ENCODE peak calls at places on chromosomes 3 and 15, in seven cellular contexts. One of them, this sample, is unnamed.

GRCh38 chr15:79090487-79091203 is at the start of gene RASGRF1:
- DNase-seq in stimulated activated CD4-positive, alpha-beta T cell treated with anti-CD3 and anti-CD28 coated beads, Interleukin-15, amount 100 ng/mL, for 1 hour: no peak
- DNase-seq in AG09309: no peak
- DNase-seq in GM13976: no peak
- DNase-seq in AG04449: no peak
- DNase-seq in GM23248: peak
- DNase-seq in CD8-positive, alpha-beta memory T cell: no peak
- DNase-seq in this sample: no peak

GRCh38 chr3:51702156-51702555 is 4.7 kb upstream of the GRM2 start:
- DNase-seq in CD8-positive, alpha-beta memory T cell: no peak
- DNase-seq in AG09309: no peak
- DNase-seq in GM23248: no peak
- DNase-seq in AG04449: no peak
- DNase-seq in stimulated activated CD4-positive, alpha-beta T cell treated with anti-CD3 and anti-CD28 coated beads, Interleukin-15, amount 100 ng/mL, for 1 hour: no peak
- DNase-seq in GM13976: no peak
- DNase-seq in this sample: no peak

GRCh38 chr15:78103406-78104118 is 11.2 kb downstream of the SH2D7 start:
- DNase-seq in stimulated activated CD4-positive, alpha-beta T cell treated with anti-CD3 and anti-CD28 coated beads, Interleukin-15, amount 100 ng/mL, for 1 hour: no peak
- DNase-seq in GM13976: peak
- DNase-seq in AG04449: no peak
- DNase-seq in GM23248: no peak
- DNase-seq in CD8-positive, alpha-beta memory T cell: peak
- DNase-seq in AG09309: no peak
- DNase-seq in this sample: no peak

GRCh38 chr3:172390792-172391191 is 57.5 kb downstream of the GHSR start:
- DNase-seq in GM13976: no peak
- DNase-seq in AG04449: no peak
- DNase-seq in stimulated activated CD4-positive, alpha-beta T cell treated with anti-CD3 and anti-CD28 coated beads, Interleukin-15, amount 100 ng/mL, for 1 hour: no peak
- DNase-seq in CD8-positive, alpha-beta memory T cell: no peak
- DNase-seq in AG09309: no peak
- DNase-seq in GM23248: no peak
- DNase-seq in this sample: no peak

GRCh38 chr3:23960649-23961048 is 15.6 kb downstream of the NR1D2 start:
- DNase-seq in GM23248: no peak
- DNase-seq in GM13976: no peak
- DNase-seq in AG04449: no peak
- DNase-seq in AG09309: no peak
- DNase-seq in stimulated activated CD4-positive, alpha-beta T cell treated with anti-CD3 and anti-CD28 coated beads, Interleukin-15, amount 100 ng/mL, for 1 hour: no peak
- DNase-seq in CD8-positive, alpha-beta memory T cell: no peak
- DNase-seq in this sample: no peak

GRCh38 chr3:31170932-31171670 is 276.6 kb upstream of the GADL1 start:
- DNase-seq in stimulated activated CD4-positive, alpha-beta T cell treated with anti-CD3 and anti-CD28 coated beads, Interleukin-15, amount 100 ng/mL, for 1 hour: no peak
- DNase-seq in GM13976: no peak
- DNase-seq in AG09309: peak
- DNase-seq in GM23248: peak
- DNase-seq in AG04449: peak
- DNase-seq in CD8-positive, alpha-beta memory T cell: no peak
- DNase-seq in this sample: peak

GRCh38 chr3:10375296-10376053 is 54.6 kb upstream of the SEC13 start:
- DNase-seq in GM13976: no peak
- DNase-seq in AG04449: no peak
- DNase-seq in GM23248: no peak
- DNase-seq in CD8-positive, alpha-beta memory T cell: no peak
- DNase-seq in AG09309: no peak
- DNase-seq in stimulated activated CD4-positive, alpha-beta T cell treated with anti-CD3 and anti-CD28 coated beads, Interleukin-15, amount 100 ng/mL, for 1 hour: no peak
- DNase-seq in this sample: no peak

GRCh38 chr15:29034151-29034550 is 148.4 kb downstream of the APBA2 start:
- DNase-seq in GM13976: no peak
- DNase-seq in AG09309: no peak
- DNase-seq in AG04449: no peak
- DNase-seq in GM23248: no peak
- DNase-seq in stimulated activated CD4-positive, alpha-beta T cell treated with anti-CD3 and anti-CD28 coated beads, Interleukin-15, amount 100 ng/mL, for 1 hour: no peak
- DNase-seq in CD8-positive, alpha-beta memory T cell: no peak
- DNase-seq in this sample: peak

GRCh38 chr3:8324727-8325126 is 176.9 kb upstream of the LMCD1 start:
- DNase-seq in AG09309: peak
- DNase-seq in GM13976: peak
- DNase-seq in GM23248: peak
- DNase-seq in CD8-positive, alpha-beta memory T cell: peak
- DNase-seq in stimulated activated CD4-positive, alpha-beta T cell treated with anti-CD3 and anti-CD28 coated beads, Interleukin-15, amount 100 ng/mL, for 1 hour: peak
- DNase-seq in AG04449: no peak
- DNase-seq in this sample: peak

GRCh38 chr3:135992072-135992471 is 26.5 kb downstream of the PPP2R3A start:
- DNase-seq in GM23248: peak
- DNase-seq in CD8-positive, alpha-beta memory T cell: no peak
- DNase-seq in AG09309: peak
- DNase-seq in stimulated activated CD4-positive, alpha-beta T cell treated with anti-CD3 and anti-CD28 coated beads, Interleukin-15, amount 100 ng/mL, for 1 hour: no peak
- DNase-seq in AG04449: peak
- DNase-seq in GM13976: no peak
- DNase-seq in this sample: peak

GRCh38 chr3:13579089-13579488 is 30.2 kb downstream of the FBLN2 start:
- DNase-seq in stimulated activated CD4-positive, alpha-beta T cell treated with anti-CD3 and anti-CD28 coated beads, Interleukin-15, amount 100 ng/mL, for 1 hour: no peak
- DNase-seq in GM23248: peak
- DNase-seq in CD8-positive, alpha-beta memory T cell: no peak
- DNase-seq in GM13976: no peak
- DNase-seq in AG04449: peak
- DNase-seq in AG09309: peak
- DNase-seq in this sample: peak

GRCh38 chr3:111577798-111578685 is 17.1 kb downstream of the ZBED2 start:
- DNase-seq in CD8-positive, alpha-beta memory T cell: no peak
- DNase-seq in stimulated activated CD4-positive, alpha-beta T cell treated with anti-CD3 and anti-CD28 coated beads, Interleukin-15, amount 100 ng/mL, for 1 hour: no peak
- DNase-seq in AG09309: peak
- DNase-seq in GM13976: peak
- DNase-seq in GM23248: peak
- DNase-seq in AG04449: peak
- DNase-seq in this sample: peak

GRCh38 chr15:67548862-67549651 is 6.6 kb downstream of the MAP2K5 start:
- DNase-seq in CD8-positive, alpha-beta memory T cell: no peak
- DNase-seq in GM13976: no peak
- DNase-seq in stimulated activated CD4-positive, alpha-beta T cell treated with anti-CD3 and anti-CD28 coated beads, Interleukin-15, amount 100 ng/mL, for 1 hour: no peak
- DNase-seq in AG04449: no peak
- DNase-seq in GM23248: peak
- DNase-seq in AG09309: no peak
- DNase-seq in this sample: no peak

GRCh38 chr3:4994144-4994730 is 15.0 kb downstream of the BHLHE40 start:
- DNase-seq in AG09309: no peak
- DNase-seq in GM23248: peak
- DNase-seq in stimulated activated CD4-positive, alpha-beta T cell treated with anti-CD3 and anti-CD28 coated beads, Interleukin-15, amount 100 ng/mL, for 1 hour: no peak
- DNase-seq in AG04449: no peak
- DNase-seq in CD8-positive, alpha-beta memory T cell: no peak
- DNase-seq in GM13976: no peak
- DNase-seq in this sample: peak

GRCh38 chr15:48965972-48966371 is 2.3 kb upstream of the SHC4 start:
- DNase-seq in AG09309: no peak
- DNase-seq in GM13976: peak
- DNase-seq in CD8-positive, alpha-beta memory T cell: no peak
- DNase-seq in stimulated activated CD4-positive, alpha-beta T cell treated with anti-CD3 and anti-CD28 coated beads, Interleukin-15, amount 100 ng/mL, for 1 hour: no peak
- DNase-seq in GM23248: peak
- DNase-seq in AG04449: no peak
- DNase-seq in this sample: peak

GRCh38 chr3:30493912-30494311 is 112.5 kb upstream of the TGFBR2 start:
- DNase-seq in GM23248: peak
- DNase-seq in GM13976: no peak
- DNase-seq in AG04449: no peak
- DNase-seq in stimulated activated CD4-positive, alpha-beta T cell treated with anti-CD3 and anti-CD28 coated beads, Interleukin-15, amount 100 ng/mL, for 1 hour: no peak
- DNase-seq in CD8-positive, alpha-beta memory T cell: no peak
- DNase-seq in AG09309: no peak
- DNase-seq in this sample: peak

GRCh38 chr3:154779571-154779970 is 300.5 kb upstream of the MME start:
- DNase-seq in GM13976: no peak
- DNase-seq in AG04449: peak
- DNase-seq in GM23248: peak
- DNase-seq in CD8-positive, alpha-beta memory T cell: no peak
- DNase-seq in AG09309: peak
- DNase-seq in stimulated activated CD4-positive, alpha-beta T cell treated with anti-CD3 and anti-CD28 coated beads, Interleukin-15, amount 100 ng/mL, for 1 hour: no peak
- DNase-seq in this sample: peak

GRCh38 chr3:63353383-63353782 is 75.3 kb downstream of the SYNPR start:
- DNase-seq in AG09309: no peak
- DNase-seq in GM23248: peak
- DNase-seq in AG04449: peak
- DNase-seq in CD8-positive, alpha-beta memory T cell: no peak
- DNase-seq in GM13976: no peak
- DNase-seq in stimulated activated CD4-positive, alpha-beta T cell treated with anti-CD3 and anti-CD28 coated beads, Interleukin-15, amount 100 ng/mL, for 1 hour: no peak
- DNase-seq in this sample: peak

GRCh38 chr3:155785662-155786295 is 20.3 kb downstream of the C3orf33 start:
- DNase-seq in stimulated activated CD4-positive, alpha-beta T cell treated with anti-CD3 and anti-CD28 coated beads, Interleukin-15, amount 100 ng/mL, for 1 hour: no peak
- DNase-seq in GM13976: no peak
- DNase-seq in AG09309: no peak
- DNase-seq in CD8-positive, alpha-beta memory T cell: no peak
- DNase-seq in GM23248: no peak
- DNase-seq in AG04449: no peak
- DNase-seq in this sample: no peak

GRCh38 chr3:109363634-109364033 is 26.3 kb upstream of the DPPA4 start:
- DNase-seq in CD8-positive, alpha-beta memory T cell: no peak
- DNase-seq in GM13976: no peak
- DNase-seq in stimulated activated CD4-positive, alpha-beta T cell treated with anti-CD3 and anti-CD28 coated beads, Interleukin-15, amount 100 ng/mL, for 1 hour: no peak
- DNase-seq in GM23248: no peak
- DNase-seq in AG04449: no peak
- DNase-seq in AG09309: no peak
- DNase-seq in this sample: no peak

GRCh38 chr3:160707187-160707789 is 30.3 kb downstream of the ARL14 start:
- DNase-seq in stimulated activated CD4-positive, alpha-beta T cell treated with anti-CD3 and anti-CD28 coated beads, Interleukin-15, amount 100 ng/mL, for 1 hour: no peak
- DNase-seq in AG04449: no peak
- DNase-seq in CD8-positive, alpha-beta memory T cell: no peak
- DNase-seq in GM13976: peak
- DNase-seq in AG09309: no peak
- DNase-seq in GM23248: peak
- DNase-seq in this sample: peak

GRCh38 chr15:80228959-80229610 is 22.9 kb downstream of the CTXND1 start:
- DNase-seq in AG09309: no peak
- DNase-seq in CD8-positive, alpha-beta memory T cell: no peak
- DNase-seq in GM23248: peak
- DNase-seq in GM13976: no peak
- DNase-seq in stimulated activated CD4-positive, alpha-beta T cell treated with anti-CD3 and anti-CD28 coated beads, Interleukin-15, amount 100 ng/mL, for 1 hour: no peak
- DNase-seq in AG04449: no peak
- DNase-seq in this sample: peak

GRCh38 chr3:73379465-73379864 is 245.3 kb downstream of the PDZRN3 start:
- DNase-seq in GM23248: peak
- DNase-seq in AG04449: no peak
- DNase-seq in AG09309: no peak
- DNase-seq in stimulated activated CD4-positive, alpha-beta T cell treated with anti-CD3 and anti-CD28 coated beads, Interleukin-15, amount 100 ng/mL, for 1 hour: no peak
- DNase-seq in GM13976: no peak
- DNase-seq in CD8-positive, alpha-beta memory T cell: no peak
- DNase-seq in this sample: no peak

GRCh38 chr15:35309886-35310285 is 224.8 kb upstream of the NANOGP8 start:
- DNase-seq in CD8-positive, alpha-beta memory T cell: no peak
- DNase-seq in AG04449: no peak
- DNase-seq in stimulated activated CD4-positive, alpha-beta T cell treated with anti-CD3 and anti-CD28 coated beads, Interleukin-15, amount 100 ng/mL, for 1 hour: no peak
- DNase-seq in GM23248: peak
- DNase-seq in AG09309: no peak
- DNase-seq in GM13976: no peak
- DNase-seq in this sample: peak

GRCh38 chr3:13025090-13025489 is 48.1 kb downstream of the IQSEC1 start:
- DNase-seq in CD8-positive, alpha-beta memory T cell: no peak
- DNase-seq in stimulated activated CD4-positive, alpha-beta T cell treated with anti-CD3 and anti-CD28 coated beads, Interleukin-15, amount 100 ng/mL, for 1 hour: no peak
- DNase-seq in AG09309: peak
- DNase-seq in AG04449: no peak
- DNase-seq in GM13976: no peak
- DNase-seq in GM23248: peak
- DNase-seq in this sample: peak

GRCh38 chr3:147410518-147411234 is 1.5 kb downstream of the ZIC1 start:
- DNase-seq in GM23248: peak
- DNase-seq in AG04449: no peak
- DNase-seq in AG09309: no peak
- DNase-seq in stimulated activated CD4-positive, alpha-beta T cell treated with anti-CD3 and anti-CD28 coated beads, Interleukin-15, amount 100 ng/mL, for 1 hour: no peak
- DNase-seq in CD8-positive, alpha-beta memory T cell: no peak
- DNase-seq in GM13976: no peak
- DNase-seq in this sample: peak

GRCh38 chr15:36254446-36254845 is 325.0 kb upstream of the CDIN1 start:
- DNase-seq in stimulated activated CD4-positive, alpha-beta T cell treated with anti-CD3 and anti-CD28 coated beads, Interleukin-15, amount 100 ng/mL, for 1 hour: no peak
- DNase-seq in AG09309: no peak
- DNase-seq in CD8-positive, alpha-beta memory T cell: no peak
- DNase-seq in GM13976: no peak
- DNase-seq in GM23248: no peak
- DNase-seq in AG04449: no peak
- DNase-seq in this sample: no peak

GRCh38 chr15:49902791-49903481 is 216.1 kb downstream of the ATP8B4 start:
- DNase-seq in CD8-positive, alpha-beta memory T cell: no peak
- DNase-seq in GM23248: peak
- DNase-seq in AG04449: no peak
- DNase-seq in GM13976: no peak
- DNase-seq in AG09309: peak
- DNase-seq in stimulated activated CD4-positive, alpha-beta T cell treated with anti-CD3 and anti-CD28 coated beads, Interleukin-15, amount 100 ng/mL, for 1 hour: no peak
- DNase-seq in this sample: peak

GRCh38 chr3:189260556-189261493 is 89.1 kb downstream of the TPRG1 start:
- DNase-seq in AG04449: no peak
- DNase-seq in stimulated activated CD4-positive, alpha-beta T cell treated with anti-CD3 and anti-CD28 coated beads, Interleukin-15, amount 100 ng/mL, for 1 hour: no peak
- DNase-seq in CD8-positive, alpha-beta memory T cell: no peak
- DNase-seq in GM23248: peak
- DNase-seq in AG09309: no peak
- DNase-seq in GM13976: no peak
- DNase-seq in this sample: no peak

GRCh38 chr15:36363335-36363734 is 216.1 kb upstream of the CDIN1 start:
- DNase-seq in stimulated activated CD4-positive, alpha-beta T cell treated with anti-CD3 and anti-CD28 coated beads, Interleukin-15, amount 100 ng/mL, for 1 hour: no peak
- DNase-seq in GM13976: no peak
- DNase-seq in CD8-positive, alpha-beta memory T cell: no peak
- DNase-seq in AG09309: no peak
- DNase-seq in GM23248: peak
- DNase-seq in AG04449: peak
- DNase-seq in this sample: peak

GRCh38 chr15:79595995-79596622 is 164.0 kb downstream of the MINAR1 start:
- DNase-seq in GM23248: peak
- DNase-seq in stimulated activated CD4-positive, alpha-beta T cell treated with anti-CD3 and anti-CD28 coated beads, Interleukin-15, amount 100 ng/mL, for 1 hour: peak
- DNase-seq in GM13976: peak
- DNase-seq in AG04449: no peak
- DNase-seq in AG09309: peak
- DNase-seq in CD8-positive, alpha-beta memory T cell: no peak
- DNase-seq in this sample: peak

GRCh38 chr3:184255291-184256039 is 5.9 kb downstream of the CAMK2N2 start:
- DNase-seq in AG09309: no peak
- DNase-seq in GM13976: no peak
- DNase-seq in stimulated activated CD4-positive, alpha-beta T cell treated with anti-CD3 and anti-CD28 coated beads, Interleukin-15, amount 100 ng/mL, for 1 hour: no peak
- DNase-seq in CD8-positive, alpha-beta memory T cell: no peak
- DNase-seq in GM23248: peak
- DNase-seq in AG04449: no peak
- DNase-seq in this sample: no peak

GRCh38 chr15:43930556-43930955 is 103.8 kb downstream of the WDR76 start:
- DNase-seq in AG04449: no peak
- DNase-seq in CD8-positive, alpha-beta memory T cell: no peak
- DNase-seq in GM23248: no peak
- DNase-seq in stimulated activated CD4-positive, alpha-beta T cell treated with anti-CD3 and anti-CD28 coated beads, Interleukin-15, amount 100 ng/mL, for 1 hour: no peak
- DNase-seq in AG09309: no peak
- DNase-seq in GM13976: no peak
- DNase-seq in this sample: no peak

GRCh38 chr15:89128320-89129122 is 40.3 kb downstream of the ABHD2 start:
- DNase-seq in stimulated activated CD4-positive, alpha-beta T cell treated with anti-CD3 and anti-CD28 coated beads, Interleukin-15, amount 100 ng/mL, for 1 hour: no peak
- DNase-seq in AG09309: no peak
- DNase-seq in GM23248: no peak
- DNase-seq in AG04449: no peak
- DNase-seq in CD8-positive, alpha-beta memory T cell: no peak
- DNase-seq in GM13976: no peak
- DNase-seq in this sample: no peak

GRCh38 chr15:89383635-89384604 is 49.3 kb upstream of the POLG start:
- DNase-seq in GM23248: peak
- DNase-seq in CD8-positive, alpha-beta memory T cell: no peak
- DNase-seq in AG04449: no peak
- DNase-seq in GM13976: no peak
- DNase-seq in AG09309: no peak
- DNase-seq in stimulated activated CD4-positive, alpha-beta T cell treated with anti-CD3 and anti-CD28 coated beads, Interleukin-15, amount 100 ng/mL, for 1 hour: no peak
- DNase-seq in this sample: peak

GRCh38 chr3:129120254-129121004 is 1.2 kb downstream of the RAB43 start:
- DNase-seq in GM13976: peak
- DNase-seq in stimulated activated CD4-positive, alpha-beta T cell treated with anti-CD3 and anti-CD28 coated beads, Interleukin-15, amount 100 ng/mL, for 1 hour: peak
- DNase-seq in CD8-positive, alpha-beta memory T cell: peak
- DNase-seq in GM23248: peak
- DNase-seq in AG04449: peak
- DNase-seq in AG09309: peak
- DNase-seq in this sample: peak

This sample was measured in IMR-90.